ENCODE peak calls at places on chromosomes 11 and 22, in six cellular contexts. P is HCT116, W is K562, Q is SK-N-SH, N is HepG2, A is GM12878. U is an unnamed sample.

GRCh38 chr22:38284042-38284402 is 11.2 kb upstream of the TMEM184B start:
- DNase-seq in P (no peak), Q (no peak), A (no peak), N (peak; percentile 65), W (no peak), U (no peak)

GRCh38 chr11:65355013-65355775 is 643 bp downstream of the TIGD3 start:
- DNase-seq in A (no peak), N (peak; percentile 15), W (peak; percentile 83), P (no peak), Q (peak; percentile 87), U (no peak)

GRCh38 chr22:24155597-24156145 is 25.6 kb upstream of the SUSD2 start:
- DNase-seq in N (peak; percentile 32), P (no peak), A (no peak), W (no peak), Q (peak; percentile 85), U (no peak)

GRCh38 chr22:45892681-45893461 is 84.1 kb downstream of the WNT7B start:
- DNase-seq in W (no peak), Q (no peak), P (no peak), A (no peak), N (no peak), U (no peak)

GRCh38 chr11:48134221-48134922 is 82.2 kb upstream of the OR4B1 start:
- DNase-seq in P (no peak), Q (no peak), W (no peak), N (no peak), A (no peak), U (no peak)

GRCh38 chr22:35592418-35592967 is 24.6 kb downstream of the MB start:
- DNase-seq in N (no peak), Q (no peak), A (no peak), W (no peak), P (no peak), U (no peak)

GRCh38 chr11:108873305-108873704 is 208.4 kb downstream of the DDX10 start:
- DNase-seq in N (no peak), P (no peak), W (no peak), A (no peak), Q (no peak), U (no peak)

GRCh38 chr11:65817312-65817814 is 16.4 kb upstream of the SNX32 start:
- DNase-seq in P (no peak), Q (no peak), W (peak; percentile 15), N (no peak), A (no peak), U (no peak)

GRCh38 chr11:120645639-120646038 is 134.1 kb downstream of the GRIK4 start:
- DNase-seq in N (no peak), A (no peak), Q (no peak), P (no peak), W (no peak), U (no peak)

GRCh38 chr11:36693139-36693845 is 95.3 kb upstream of the RAG2 start:
- DNase-seq in A (no peak), N (no peak), P (no peak), Q (no peak), W (no peak), U (no peak)

GRCh38 chr11:117217141-117217609 is 14.7 kb downstream of the PCSK7 start:
- DNase-seq in P (no peak), W (no peak), A (no peak), N (no peak), Q (no peak), U (no peak)

GRCh38 chr22:36481393-36482168 is at the start of gene TXN2:
- DNase-seq in N (peak; percentile 91), W (peak; percentile 89), P (peak; percentile 89), Q (peak; percentile 97), A (peak; percentile 82), U (no peak)

GRCh38 chr11:94281321-94281720 is 23.1 kb upstream of the IZUMO1R start:
- DNase-seq in P (no peak), A (no peak), Q (no peak), W (no peak), N (no peak), U (no peak)

GRCh38 chr22:30889996-30890480 is 78.5 kb downstream of the MORC2 start:
- DNase-seq in P (no peak), Q (peak; percentile 11), A (no peak), N (no peak), W (no peak), U (no peak)

GRCh38 chr11:12064954-12065280 is 45.5 kb upstream of the MICAL2 start:
- DNase-seq in Q (no peak), P (no peak), A (no peak), W (no peak), N (no peak), U (no peak)

GRCh38 chr22:45544588-45545170 is 42.0 kb downstream of the FBLN1 start:
- DNase-seq in N (no peak), A (no peak), P (no peak), Q (no peak), W (no peak), U (no peak)

GRCh38 chr11:9577551-9577950 is 4.1 kb downstream of the WEE1 start:
- DNase-seq in Q (no peak), N (no peak), W (no peak), P (no peak), A (no peak), U (no peak)

GRCh38 chr22:21632237-21632895 is at the start of gene CCDC116:
- DNase-seq in P (no peak), W (peak; percentile 99), N (peak; percentile 81), A (no peak), Q (peak; percentile 63), U (no peak)

GRCh38 chr11:128450882-128451647 is 136.3 kb downstream of the ETS1 start:
- DNase-seq in A (no peak), P (no peak), Q (no peak), W (no peak), N (no peak), U (no peak)

GRCh38 chr11:971092-971690 is 45.5 kb downstream of the AP2A2 start:
- DNase-seq in N (no peak), A (no peak), W (no peak), P (no peak), Q (no peak), U (no peak)
- H3K4me3 ChIP-seq in N (no peak overlapping the region), A (no peak overlapping the region), W (no peak overlapping the region), P (no peak overlapping the region), Q (no peak overlapping the region), U (no peak overlapping the region)

GRCh38 chr11:115496892-115497291 is 7.3 kb downstream of the CADM1 start:
- DNase-seq in Q (no peak), W (no peak), N (peak; percentile 49), P (no peak), A (no peak), U (no peak)
- TF ChIP-seq REST in Q (no peak), W (no peak), N (no peak), P (no peak), A (no peak), U (no peak)

DNA sequence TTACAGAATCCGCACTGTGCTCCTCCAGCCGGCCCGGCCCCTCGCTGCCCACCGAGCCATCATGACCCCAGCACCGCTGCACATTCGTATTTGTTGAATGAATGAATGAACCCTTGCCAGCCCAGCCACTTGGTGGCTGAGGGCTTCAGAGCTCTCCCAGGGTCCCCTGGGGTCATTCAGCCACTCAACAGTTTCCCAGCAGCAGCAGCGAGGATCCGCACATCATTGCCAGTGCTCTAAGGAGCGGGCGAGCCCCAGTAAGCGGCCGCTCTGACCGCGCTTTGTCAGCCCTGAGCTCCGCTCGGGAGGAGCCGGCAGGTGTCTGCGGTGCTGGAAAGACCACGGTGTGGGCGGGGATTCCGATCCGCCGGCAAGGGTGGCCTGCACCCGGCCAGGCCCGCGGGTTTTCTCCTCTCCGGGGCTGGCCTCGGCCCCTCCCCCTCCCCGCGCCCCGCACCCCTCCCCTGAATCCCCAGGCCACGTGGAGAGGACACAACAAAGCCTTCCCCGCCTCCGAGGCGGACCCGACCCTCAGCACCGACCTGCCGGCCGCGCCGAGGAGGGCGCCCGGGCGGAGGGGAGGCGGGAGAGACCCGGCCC is 563 bp downstream of the BID start:
- DNase-seq in Q (peak; percentile 93), A (no peak), N (peak; percentile 35), W (peak; percentile 88), P (no peak), U (no peak)
- TF ChIP-seq SIN3A in Q (peak; percentile 12), A (no peak), N (peak; percentile 88), W (peak; percentile 59), P (no peak), U (no peak)

DNA sequence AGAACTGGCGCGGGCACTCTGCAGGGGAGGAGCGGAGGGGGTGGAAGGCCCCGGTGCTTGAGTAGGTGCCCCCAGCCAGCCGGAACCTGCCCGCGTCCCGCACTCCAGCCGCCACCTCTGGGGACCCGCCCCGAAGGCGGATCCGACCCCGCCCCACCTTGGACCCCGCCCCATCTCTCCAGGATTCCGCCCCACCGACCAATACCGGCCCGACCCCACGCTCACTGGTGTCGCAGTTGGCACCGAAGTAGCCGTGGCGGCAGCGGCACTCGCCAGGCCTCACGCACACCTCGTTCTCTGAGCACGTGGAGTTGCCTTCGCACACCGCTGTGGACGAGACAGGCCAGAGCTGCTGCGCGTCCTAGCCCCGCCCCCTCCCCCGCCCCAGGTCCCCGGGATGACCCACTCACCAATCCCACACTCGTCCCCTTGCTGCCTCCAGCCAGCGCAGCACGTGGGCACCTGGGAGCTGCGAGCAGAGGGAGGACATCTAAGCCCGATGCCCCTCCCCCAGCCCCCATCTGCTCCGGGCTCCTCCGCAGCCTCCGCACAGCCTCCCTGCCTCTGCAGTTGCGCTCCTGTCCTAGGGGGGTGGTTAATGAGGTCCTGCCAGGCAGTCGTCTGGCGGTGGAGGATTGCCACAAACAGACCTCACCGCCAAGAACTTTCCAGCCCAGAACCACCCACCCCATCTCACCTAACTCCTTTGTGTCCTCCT is 5.9 kb downstream of the SCARF2 start:
- DNase-seq in N (no peak), A (no peak), Q (peak; percentile 31), W (peak; percentile 86), P (no peak), U (no peak)
- H3K4me3 ChIP-seq in N (no peak overlapping the region), A (no peak overlapping the region), Q (no peak overlapping the region), W (no peak overlapping the region), P (peak overlapping the region; percentile 52), U (peak overlapping the region; percentile 26)

DNA sequence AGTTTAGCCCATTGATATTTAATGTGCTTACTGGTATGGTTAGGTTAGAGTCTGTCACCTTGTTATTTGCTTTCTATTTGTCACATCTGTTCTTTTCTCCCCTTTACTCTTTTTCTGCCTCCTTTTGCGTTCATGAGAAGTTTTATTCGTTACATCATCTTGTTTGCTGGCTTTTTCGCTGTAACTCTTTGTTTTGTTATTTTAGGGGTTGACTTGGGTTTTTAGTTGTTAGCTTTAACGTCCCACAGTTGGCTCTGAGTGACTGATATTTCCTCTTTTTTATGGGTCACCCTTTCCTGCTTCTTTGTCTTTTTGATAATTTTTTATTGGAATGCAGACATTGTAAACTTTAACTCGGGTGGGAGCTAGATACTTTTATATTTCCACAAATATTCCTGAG is 13.4 kb upstream of the TNNT3 start:
- DNase-seq in P (no peak), N (no peak), A (no peak), W (no peak), Q (no peak), U (no peak)
- TF ChIP-seq REST in P (no peak), N (no peak), A (no peak), W (no peak), Q (no peak), U (no peak)

DNA sequence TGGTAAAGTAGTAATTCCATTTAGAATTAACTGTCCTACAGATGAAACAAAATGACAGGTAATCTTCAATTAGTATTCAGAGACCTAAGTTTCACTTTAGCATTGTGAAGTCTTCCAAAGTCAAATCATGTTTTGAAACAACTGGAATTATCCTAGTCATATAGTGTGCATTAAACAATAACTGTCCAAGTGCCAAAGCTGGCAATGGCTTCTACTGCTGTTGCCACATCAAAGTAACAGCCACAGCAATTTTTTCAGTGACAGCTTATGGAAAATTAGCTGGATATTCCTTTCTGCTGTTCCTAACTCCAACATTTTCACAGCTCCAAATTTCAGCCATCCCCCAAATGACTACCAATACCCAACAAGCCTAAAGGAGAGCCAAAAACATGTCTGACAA is 45.2 kb upstream of the CCDC34 start:
- DNase-seq in Q (no peak), N (no peak), P (no peak), W (no peak), A (no peak), U (no peak)
- TF ChIP-seq SIN3A in Q (no peak), N (no peak), P (no peak), W (no peak), A (no peak), U (no peak)

U was measured in Panc1.